ENCODE peak calls at places on chromosome 1, in ten cellular contexts. R is B cell; C is ELF-1; T is H7; M is LoVo; W is foreskin fibroblast; Z is NCI-H1092 treated with DMSO at 0.1 percent for 48 hours; A is NCI-H345; L is central memory CD4-positive, alpha-beta T cell; D is upper lobe of right lung. I is an unnamed sample.

GRCh38 chr1:88800382-88801051 is 90.8 kb downstream of the GTF2B start:
- DNase-seq in R (no peak), M (peak), L (peak), C (no peak), Z (no peak), D (no peak), T (peak), A (no peak), W (peak), I (peak)

GRCh38 chr1:193558491-193559028 is 372.1 kb upstream of the B3GALT2 start:
- DNase-seq in T (no peak), D (no peak), M (peak), W (peak), C (no peak), A (no peak), Z (no peak), R (no peak), L (no peak), I (no peak)

GRCh38 chr1:67846538-67846937 is 13.3 kb upstream of the GNG12 start:
- DNase-seq in M (no peak), Z (no peak), C (no peak), T (no peak), A (no peak), R (no peak), W (no peak), D (no peak), L (no peak), I (no peak)

GRCh38 chr1:113747376-113747775 is 11.9 kb downstream of the PHTF1 start:
- DNase-seq in M (no peak), R (no peak), W (peak), Z (no peak), C (no peak), D (no peak), T (no peak), L (no peak), A (no peak), I (no peak)

GRCh38 chr1:224727851-224728250 is 111.7 kb downstream of the CNIH3 start:
- DNase-seq in C (no peak), W (peak), D (no peak), R (no peak), M (no peak), Z (no peak), A (no peak), T (no peak), L (no peak), I (no peak)

GRCh38 chr1:32981003-32981909 is 16.6 kb upstream of the RNF19B start:
- DNase-seq in Z (peak), T (no peak), A (no peak), D (peak), R (peak), W (peak), L (peak), M (peak), C (peak), I (peak)

GRCh38 chr1:157496121-157496526 is 56.2 kb downstream of the FCRL5 start:
- DNase-seq in T (peak), A (peak), Z (peak), W (peak), D (no peak), M (peak), R (peak), C (peak), L (peak), I (peak)

GRCh38 chr1:59058681-59059441 is 238.0 kb upstream of the FGGY start:
- DNase-seq in C (no peak), T (no peak), Z (no peak), L (no peak), D (no peak), W (no peak), A (no peak), R (no peak), M (no peak), I (no peak)

I was measured in CD4-positive, alpha-beta memory T cell.